ENCODE peak calls at places on chromosomes 11 and 22, in seven cellular contexts. Z, E, K, O, T, A and I are unnamed samples. For H3K4me1, the result is how much of the 10 kb centered on the place peaks cover.

GRCh38 chr11:10934293-10934850 is 76.5 kb upstream of the ZBED5 start:
- DNase-seq in A (no peak), O (no peak), Z (no peak), T (peak), K (no peak), E (no peak), I (no peak)

GRCh38 chr11:36098046-36098445 is 154.2 kb downstream of the LDLRAD3 start:
- DNase-seq in E (no peak), T (no peak), Z (no peak), O (no peak), K (no peak), A (no peak), I (no peak)

GRCh38 chr11:110907629-110908028 is 195.4 kb upstream of the ARHGAP20 start:
- DNase-seq in K (no peak), O (no peak), T (no peak), Z (no peak), E (peak), A (no peak), I (no peak)

GRCh38 chr11:35907648-35908431 is 36.0 kb upstream of the LDLRAD3 start:
- DNase-seq in Z (no peak), A (peak), O (no peak), T (peak), K (peak), E (peak), I (no peak)

GRCh38 chr22:26304730-26305129 is 124.3 kb upstream of the ASPHD2 start:
- DNase-seq in Z (no peak), K (no peak), A (no peak), O (no peak), E (no peak), T (no peak), I (no peak)

GRCh38 chr11:24181395-24182047 is 315.3 kb upstream of the LUZP2 start:
- DNase-seq in A (no peak), Z (no peak), T (no peak), E (no peak), K (no peak), O (no peak), I (no peak)

GRCh38 chr11:21476588-21476987 is 716.3 kb upstream of the ANO5 start:
- DNase-seq in T (no peak), A (no peak), E (no peak), K (no peak), Z (no peak), O (no peak), I (no peak)

GRCh38 chr11:108807262-108807661 is 142.4 kb downstream of the DDX10 start:
- DNase-seq in E (no peak), K (no peak), Z (no peak), O (no peak), A (no peak), T (no peak), I (no peak)

GRCh38 chr11:72223615-72224586 is 666 bp upstream of the INPPL1 start:
- DNase-seq in O (no peak), K (no peak), A (peak), Z (peak), E (peak), T (peak), I (peak)

GRCh38 chr11:44498524-44498923 is 66.9 kb upstream of the CD82 start:
- DNase-seq in O (no peak), A (no peak), Z (no peak), E (no peak), T (no peak), K (no peak), I (no peak)

GRCh38 chr22:24482586-24482985 is 12.5 kb upstream of the UPB1 start:
- DNase-seq in Z (no peak), A (no peak), E (peak), T (no peak), K (no peak), O (no peak), I (no peak)

GRCh38 chr11:115501895-115502589 is 2.2 kb downstream of the CADM1 start:
- DNase-seq in A (no peak), E (no peak), T (no peak), K (peak), Z (no peak), O (peak), I (no peak)

GRCh38 chr11:62602141-62603071 is 741 bp upstream of the MTA2 start:
- DNase-seq in O (no peak), Z (peak), K (no peak), T (no peak), A (peak), E (peak), I (peak)

GRCh38 chr11:47106839-47107520 is 69.7 kb downstream of the ARFGAP2 start:
- DNase-seq in E (no peak), K (no peak), O (no peak), T (no peak), A (no peak), Z (no peak), I (no peak)

GRCh38 chr22:19984851-19985811 is 31.5 kb downstream of the ARVCF start:
- DNase-seq in K (no peak), Z (no peak), T (no peak), E (no peak), O (no peak), A (no peak), I (peak)

GRCh38 chr22:42388130-42388797 is 43.9 kb downstream of the NFAM1 start:
- DNase-seq in A (no peak), T (no peak), Z (peak), K (no peak), O (no peak), E (peak), I (no peak)

GRCh38 chr11:91433284-91434010 is 791.2 kb upstream of the FAT3 start:
- DNase-seq in E (no peak), A (no peak), Z (no peak), O (no peak), K (no peak), T (no peak), I (no peak)

GRCh38 chr11:123100378-123101085 is 38.6 kb upstream of the HSPA8 start:
- DNase-seq in O (no peak), T (no peak), K (no peak), Z (no peak), A (no peak), E (peak), I (no peak)

GRCh38 chr22:49914256-49914655 is 4.0 kb downstream of the ALG12 start:
- DNase-seq in Z (no peak), A (no peak), O (no peak), T (no peak), K (no peak), E (no peak), I (peak)

GRCh38 chr11:100872951-100873350 is 185.9 kb downstream of the ARHGAP42 start:
- DNase-seq in K (no peak), Z (no peak), E (peak), O (no peak), T (no peak), A (no peak), I (no peak)

GRCh38 chr11:36311926-36312592 is 16.0 kb downstream of the PRR5L start:
- DNase-seq in T (no peak), O (no peak), A (no peak), Z (no peak), K (no peak), E (peak), I (no peak)

GRCh38 chr11:129215506-129216245 is 23.6 kb upstream of the ARHGAP32 start:
- DNase-seq in E (no peak), T (no peak), K (no peak), O (peak), A (no peak), Z (no peak), I (no peak)

GRCh38 chr22:39852799-39853198 is 40.8 kb downstream of the ENTHD1 start:
- DNase-seq in K (no peak), A (no peak), E (no peak), Z (no peak), O (no peak), T (no peak), I (no peak)

GRCh38 chr22:30457964-30458363 is 13.9 kb downstream of the SEC14L3 start:
- DNase-seq in K (no peak), A (no peak), O (no peak), T (no peak), E (peak), Z (no peak), I (no peak)

GRCh38 chr11:101862410-101863233 is 52.2 kb upstream of the CEP126 start:
- DNase-seq in A (peak), Z (no peak), E (peak), K (no peak), T (peak), O (peak), I (no peak)

GRCh38 chr22:48827228-48827810 is 1000.4 kb downstream of the BRD1 start:
- DNase-seq in E (no peak), O (no peak), Z (peak), A (no peak), K (no peak), T (no peak), I (no peak)

GRCh38 chr11:128766687-128767086 is 72.8 kb downstream of the FLI1 start:
- DNase-seq in K (no peak), A (no peak), E (no peak), O (no peak), T (no peak), Z (no peak), I (no peak)

GRCh38 chr11:12390687-12391110 is 13.3 kb downstream of the PARVA start:
- DNase-seq in O (no peak), E (no peak), A (no peak), Z (no peak), T (no peak), K (no peak), I (no peak)

GRCh38 chr11:109267293-109268095 is 154.5 kb upstream of the C11orf87 start:
- DNase-seq in Z (no peak), A (no peak), E (peak), T (no peak), O (no peak), K (no peak), I (no peak)

GRCh38 chr11:77387701-77388100 is 86.2 kb downstream of the PAK1 start:
- DNase-seq in T (no peak), K (no peak), Z (no peak), E (no peak), O (no peak), A (no peak), I (no peak)
- H3K4me3 ChIP-seq in T (no peak), K (no peak), Z (no peak), E (no peak), O (no peak), A (no peak), I (no peak)

DNA sequence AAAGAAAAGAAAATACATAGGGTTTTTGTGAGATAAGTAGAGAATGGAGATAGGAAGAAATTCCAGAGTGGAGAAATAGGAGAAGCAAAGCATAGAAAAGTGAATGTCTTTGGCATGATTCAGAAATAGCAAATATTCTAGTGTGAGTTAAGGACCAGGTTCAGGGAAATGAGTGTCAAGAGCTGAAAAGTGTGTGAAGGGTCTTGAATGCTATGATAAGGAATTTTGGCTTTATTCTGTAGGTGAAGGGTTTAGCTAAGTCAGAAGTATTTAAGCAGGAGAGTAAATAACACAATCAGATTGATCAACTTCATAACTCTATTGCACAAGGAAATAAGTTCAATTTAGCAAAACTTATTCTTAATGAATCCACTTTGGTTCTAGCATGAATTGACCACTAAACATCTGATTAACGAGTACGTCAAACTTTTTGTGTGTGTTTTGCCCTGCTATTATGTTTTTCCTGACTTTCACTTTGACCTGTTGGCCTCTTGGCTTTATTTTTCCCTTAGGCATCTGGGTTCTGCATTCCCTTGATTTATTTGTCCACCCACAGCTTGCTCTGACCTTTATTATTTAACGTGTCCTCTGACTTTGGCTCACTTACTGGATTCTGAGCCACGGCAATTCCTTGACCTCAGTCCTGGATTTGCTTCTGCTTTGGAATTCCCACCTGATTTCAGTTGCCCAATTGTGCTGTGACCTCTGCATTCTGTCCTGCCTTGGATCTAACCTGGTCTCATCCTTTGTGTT is 11.9 kb upstream of the TMEM218 start:
- DNase-seq in K (no peak), Z (no peak), A (no peak), O (no peak), E (no peak), T (no peak), I (no peak)
- H3K27ac ChIP-seq in K (no peak), Z (no peak), A (no peak), O (no peak), E (no peak), T (peak), I (no peak)

DNA sequence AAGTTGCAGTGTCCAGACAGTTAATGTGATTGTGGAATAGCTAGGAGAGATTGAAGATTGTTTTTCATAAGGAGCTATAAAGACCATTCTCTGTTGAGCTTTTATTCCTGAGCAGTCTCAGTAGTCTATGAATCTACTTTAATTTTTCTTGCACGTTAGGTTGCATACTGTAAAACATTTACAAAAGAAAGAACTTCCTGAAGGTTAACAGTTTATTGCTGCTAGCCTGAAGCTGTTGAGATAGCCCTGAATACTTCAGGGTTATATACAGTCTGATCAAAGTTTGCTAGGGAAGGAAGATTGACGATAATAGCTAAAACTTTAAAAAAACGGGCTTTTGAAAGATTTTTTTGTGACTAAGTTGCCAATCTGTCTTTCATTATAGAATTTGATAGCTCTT is 64.8 kb downstream of the PPP6R3 start:
- DNase-seq in K (no peak), T (no peak), Z (no peak), O (no peak), A (no peak), E (no peak), I (no peak)
- H3K4me1 ChIP-seq in K (under half), T (under half), Z (under half), O (under half), A (under half), E (under half), I (under half)

GRCh38 chr11:502288-503178 is 4.5 kb downstream of the RNH1 start:
- DNase-seq in E (no peak), Z (no peak), O (no peak), T (no peak), A (no peak), K (no peak), I (no peak)

GRCh38 chr11:504994-505344 is 2.1 kb downstream of the RNH1 start:
- DNase-seq in K (no peak), T (no peak), A (no peak), O (no peak), E (no peak), Z (no peak), I (no peak)

GRCh38 chr11:506238-506949 is 648 bp downstream of the RNH1 start:
- DNase-seq in T (peak), E (peak), K (peak), Z (peak), A (peak), O (no peak), I (peak)

GRCh38 chr11:503179-503981 is 3.7 kb downstream of the RNH1 start:
- DNase-seq in O (no peak), Z (no peak), A (peak), E (peak), T (no peak), K (peak), I (no peak)

GRCh38 chr11:504053-504993 is 2.7 kb downstream of the RNH1 start:
- DNase-seq in O (no peak), E (peak), T (no peak), K (no peak), Z (no peak), A (peak), I (peak)
- H3K4me3 ChIP-seq in O (no peak), E (peak), T (no peak), K (peak), Z (peak), A (peak), I (peak)

GRCh38 chr11:33735166-33735425 is 1.1 kb downstream of the CD59 start:
- DNase-seq in O (no peak), E (peak), T (no peak), Z (no peak), K (no peak), A (no peak), I (no peak)
- H3K27ac ChIP-seq in O (no peak), E (peak), T (peak), Z (peak), K (peak), A (peak), I (peak)

DNA sequence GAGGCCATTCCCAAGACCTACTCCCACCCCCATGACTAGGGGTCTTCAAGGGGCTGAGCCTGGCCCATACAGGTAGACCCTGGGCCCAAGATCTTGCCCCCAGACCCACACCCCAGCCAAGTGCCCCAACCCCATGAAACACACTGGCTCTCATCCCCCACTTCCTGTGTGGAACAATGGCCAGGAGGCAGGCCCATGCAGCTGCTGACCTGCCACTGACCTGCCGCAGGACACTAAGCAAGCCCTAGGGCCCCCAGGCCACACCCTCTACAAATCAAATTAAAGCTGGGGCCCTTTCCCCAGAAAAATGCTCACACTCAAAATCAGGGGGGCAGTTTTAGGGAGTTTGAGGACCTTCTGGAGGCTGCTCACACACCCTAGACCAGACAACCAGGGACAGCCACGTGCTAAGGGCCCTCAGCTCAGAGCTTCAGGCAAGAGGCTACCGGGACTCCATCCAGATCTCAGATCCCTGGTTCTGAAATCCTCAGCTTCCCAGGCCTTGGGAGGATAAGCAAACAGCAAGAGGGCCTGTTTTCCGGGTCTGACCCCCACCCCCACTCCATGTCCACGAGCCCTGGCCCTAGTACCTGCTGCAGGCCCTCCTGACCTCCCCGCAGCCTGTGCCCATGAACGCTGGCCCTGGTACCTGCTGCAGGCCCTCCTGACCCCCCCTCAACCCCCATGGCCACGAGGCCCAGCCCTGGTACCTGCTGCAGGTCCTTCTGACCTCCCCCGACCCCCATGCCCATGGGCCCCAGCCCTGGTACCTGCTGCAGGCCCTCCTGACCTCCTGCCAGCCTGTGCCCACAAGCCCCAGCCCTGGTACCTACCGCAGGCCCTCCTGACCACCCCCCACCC is 10.0 kb downstream of the CARD10 start:
- DNase-seq in K (no peak), Z (no peak), E (no peak), O (no peak), A (no peak), T (no peak), I (peak)
- H3K4me1 ChIP-seq in K (under half), Z (under half), E (under half), O (under half), A (under half), T (under half), I (under half)